ENCODE peak calls at places on chromosomes 12 and 14, in five cellular contexts. Y, S, X, W and V are unnamed samples.

GRCh38 chr12:96155781-96156180 is 38.4 kb upstream of the ELK3 start:
- DNase-seq in W (no peak), X (no peak), Y (no peak), S (no peak), V (no peak)

GRCh38 chr12:49872781-49873181 is 29.9 kb upstream of the BCDIN3D start:
- DNase-seq in W (no peak), Y (no peak), X (no peak), S (no peak), V (no peak)

GRCh38 chr12:21323736-21324135 is 11.0 kb downstream of the SLCO1A2 start:
- DNase-seq in S (no peak), Y (no peak), W (no peak), X (no peak), V (no peak)

GRCh38 chr12:108457006-108457733 is 57.9 kb upstream of the FICD start:
- DNase-seq in S (no peak), W (peak), Y (peak), X (peak), V (no peak)

GRCh38 chr12:128098725-128099124 is 168.2 kb upstream of the TMEM132C start:
- DNase-seq in S (no peak), W (no peak), Y (no peak), X (no peak), V (no peak)

GRCh38 chr12:12734561-12735071 is 17.4 kb downstream of the CDKN1B start:
- DNase-seq in Y (no peak), S (no peak), X (no peak), W (no peak), V (no peak)

GRCh38 chr14:22448035-22448904 is 140.8 kb downstream of the DAD1 start:
- DNase-seq in X (no peak), W (no peak), Y (peak), S (no peak), V (no peak)

GRCh38 chr12:127388985-127389384 is 878.0 kb upstream of the TMEM132C start:
- DNase-seq in W (no peak), X (no peak), Y (no peak), S (no peak), V (no peak)

GRCh38 chr12:77720258-77720657 is 110.4 kb upstream of the NAV3 start:
- DNase-seq in S (no peak), X (no peak), W (peak), Y (no peak), V (no peak)

GRCh38 chr14:56118611-56119181 is 485 bp downstream of the PELI2 start:
- DNase-seq in Y (no peak), S (peak), W (peak), X (peak), V (peak)

GRCh38 chr12:86174188-86174587 is 82.0 kb downstream of the MGAT4C start:
- DNase-seq in W (no peak), Y (no peak), X (no peak), S (no peak), V (no peak)

GRCh38 chr12:79891506-79892162 is 43.3 kb downstream of the PPP1R12A start:
- DNase-seq in X (no peak), W (no peak), Y (no peak), S (no peak), V (no peak)

GRCh38 chr14:33073023-33073422 is 134.3 kb downstream of the NPAS3 start:
- DNase-seq in Y (no peak), S (no peak), X (no peak), W (no peak), V (no peak)

GRCh38 chr12:43348221-43348620 is 203.8 kb downstream of the ADAMTS20 start:
- DNase-seq in W (no peak), S (no peak), X (no peak), Y (no peak), V (no peak)

GRCh38 chr14:69571879-69572633 is 2.6 kb downstream of the CCDC177 start:
- DNase-seq in S (no peak), W (no peak), X (peak), Y (no peak), V (no peak)

GRCh38 chr14:32657081-32657480 is 281.6 kb upstream of the NPAS3 start:
- DNase-seq in S (no peak), X (peak), Y (peak), W (no peak), V (no peak)

GRCh38 chr12:6766651-6767300 is 613 bp downstream of the PTMS start:
- DNase-seq in W (peak), X (peak), S (peak), Y (peak), V (peak)

GRCh38 chr12:53999596-54000104 is 311 bp upstream of the HOXC9 start:
- DNase-seq in S (no peak), X (no peak), W (no peak), Y (no peak), V (no peak)